ENCODE peak calls at places on chromosomes 7 and 10, in seven cellular contexts. One of them, this sample, is unnamed.

GRCh38 chr7:70660154-70660818 is 471.7 kb upstream of the GALNT17 start:
- DNase-seq in left lung: no peak
- DNase-seq in naive thymus-derived CD8-positive, alpha-beta T cell: peak
- DNase-seq in kidney tubule cell: no peak
- DNase-seq in AG04450: no peak
- DNase-seq in IMR-90: no peak
- DNase-seq in upper lobe of right lung: no peak
- DNase-seq in this sample: no peak

GRCh38 chr10:132547421-132547861 is 9.9 kb downstream of the INPP5A start:
- DNase-seq in left lung: peak
- DNase-seq in naive thymus-derived CD8-positive, alpha-beta T cell: no peak
- DNase-seq in kidney tubule cell: peak
- DNase-seq in AG04450: no peak
- DNase-seq in IMR-90: no peak
- DNase-seq in upper lobe of right lung: no peak
- DNase-seq in this sample: peak

GRCh38 chr7:101233907-101234547 is 3.6 kb downstream of the CLDN15 start:
- DNase-seq in left lung: no peak
- DNase-seq in naive thymus-derived CD8-positive, alpha-beta T cell: no peak
- DNase-seq in kidney tubule cell: no peak
- DNase-seq in AG04450: no peak
- DNase-seq in IMR-90: no peak
- DNase-seq in upper lobe of right lung: no peak
- DNase-seq in this sample: no peak

GRCh38 chr7:5636914-5637313 is 144.5 kb downstream of the RNF216 start:
- DNase-seq in left lung: no peak
- DNase-seq in naive thymus-derived CD8-positive, alpha-beta T cell: no peak
- DNase-seq in kidney tubule cell: peak
- DNase-seq in AG04450: peak
- DNase-seq in IMR-90: peak
- DNase-seq in upper lobe of right lung: no peak
- DNase-seq in this sample: peak

GRCh38 chr7:135714534-135715009 is 13.4 kb downstream of the SLC13A4 start:
- DNase-seq in left lung: no peak
- DNase-seq in naive thymus-derived CD8-positive, alpha-beta T cell: no peak
- DNase-seq in kidney tubule cell: peak
- DNase-seq in AG04450: peak
- DNase-seq in IMR-90: peak
- DNase-seq in upper lobe of right lung: no peak
- DNase-seq in this sample: no peak

GRCh38 chr7:125118444-125118843 is 188.8 kb upstream of the POT1 start:
- DNase-seq in left lung: no peak
- DNase-seq in naive thymus-derived CD8-positive, alpha-beta T cell: no peak
- DNase-seq in kidney tubule cell: peak
- DNase-seq in AG04450: no peak
- DNase-seq in IMR-90: no peak
- DNase-seq in upper lobe of right lung: no peak
- DNase-seq in this sample: no peak

GRCh38 chr10:118114992-118115391 is 68.3 kb upstream of the RAB11FIP2 start:
- DNase-seq in left lung: no peak
- DNase-seq in naive thymus-derived CD8-positive, alpha-beta T cell: no peak
- DNase-seq in kidney tubule cell: no peak
- DNase-seq in AG04450: no peak
- DNase-seq in IMR-90: no peak
- DNase-seq in upper lobe of right lung: no peak
- DNase-seq in this sample: no peak

GRCh38 chr7:81297317-81297716 is 378.5 kb upstream of the SEMA3C start:
- DNase-seq in left lung: no peak
- DNase-seq in naive thymus-derived CD8-positive, alpha-beta T cell: no peak
- DNase-seq in kidney tubule cell: no peak
- DNase-seq in AG04450: no peak
- DNase-seq in IMR-90: no peak
- DNase-seq in upper lobe of right lung: no peak
- DNase-seq in this sample: no peak

GRCh38 chr10:92574545-92575377 is 868 bp upstream of the IDE start:
- DNase-seq in left lung: no peak
- DNase-seq in naive thymus-derived CD8-positive, alpha-beta T cell: no peak
- DNase-seq in kidney tubule cell: no peak
- DNase-seq in AG04450: no peak
- DNase-seq in IMR-90: peak
- DNase-seq in upper lobe of right lung: no peak
- DNase-seq in this sample: no peak

GRCh38 chr10:34280599-34281374 is 534.3 kb downstream of the PARD3 start:
- DNase-seq in left lung: no peak
- DNase-seq in naive thymus-derived CD8-positive, alpha-beta T cell: no peak
- DNase-seq in kidney tubule cell: peak
- DNase-seq in AG04450: peak
- DNase-seq in IMR-90: peak
- DNase-seq in upper lobe of right lung: no peak
- DNase-seq in this sample: no peak

This sample was measured in posterior vena cava.